ENCODE peak calls at places on chromosomes 16 and 17, in five cellular contexts. M is tibial nerve, B is uterus, Z is keratinocyte, H is thyroid gland. T is an unnamed sample.

GRCh38 chr16:76577003-76577402 is 299.8 kb downstream of the CNTNAP4 start:
- DNase-seq in M (no peak), B (no peak), Z (no peak), H (no peak), T (no peak)

GRCh38 chr16:81752225-81752875 is 26.7 kb upstream of the PLCG2 start:
- DNase-seq in M (no peak), B (no peak), Z (no peak), H (no peak), T (no peak)

GRCh38 chr17:80949451-80950421 is 41.9 kb upstream of the CHMP6 start:
- DNase-seq in M (no peak), B (peak; percentile 16), Z (no peak), H (no peak), T (no peak)

GRCh38 chr17:67069591-67070136 is 25.3 kb downstream of the CACNG1 start:
- DNase-seq in M (no peak), B (no peak), Z (no peak), H (no peak), T (no peak)

GRCh38 chr17:5610956-5611355 is 26.6 kb upstream of the NLRP1 start:
- DNase-seq in M (no peak), B (no peak), Z (no peak), H (no peak), T (no peak)

GRCh38 chr16:88857728-88858339 is 907 bp downstream of the TRAPPC2L start:
- DNase-seq in M (peak; percentile 30), B (peak; percentile 67), Z (peak; percentile 17), H (peak; percentile 69), T (peak; percentile 16)

GRCh38 chr17:4538236-4539002 is 16.8 kb downstream of the MYBBP1A start:
- DNase-seq in M (no peak), B (no peak), Z (no peak), H (no peak), T (no peak)

GRCh38 chr16:73126453-73126853 is 78.5 kb upstream of the ZFHX3 start:
- DNase-seq in M (no peak), B (peak; percentile 68), Z (no peak), H (no peak), T (peak; percentile 47)

GRCh38 chr17:7676533-7676932 is 10.8 kb downstream of the TP53 start:
- DNase-seq in M (no peak), B (no peak), Z (no peak), H (no peak), T (no peak)

GRCh38 chr16:27718136-27718766 is 168.3 kb downstream of the KATNIP start:
- DNase-seq in M (no peak), B (no peak), Z (no peak), H (no peak), T (no peak)

GRCh38 chr16:3129137-3130131 is 5.4 kb upstream of the ZNF213 start:
- DNase-seq in M (peak; percentile 35), B (peak; percentile 62), Z (no peak), H (peak; percentile 74), T (no peak)

GRCh38 chr16:84947996-84948854 is 63.1 kb downstream of the ZDHHC7 start:
- DNase-seq in M (no peak), B (no peak), Z (no peak), H (no peak), T (no peak)

GRCh38 chr17:48429638-48430586 is at the start of gene SKAP1:
- DNase-seq in M (no peak), B (no peak), Z (no peak), H (peak; percentile 3), T (no peak)

GRCh38 chr16:11621920-11622651 is 35.4 kb upstream of the LITAF start:
- DNase-seq in M (no peak), B (no peak), Z (no peak), H (no peak), T (no peak)

GRCh38 chr17:78952706-78953105 is 27.0 kb downstream of the LGALS3BP start:
- DNase-seq in M (no peak), B (no peak), Z (no peak), H (no peak), T (no peak)

GRCh38 chr16:24850289-24850931 is 4.6 kb downstream of the SLC5A11 start:
- DNase-seq in M (no peak), B (no peak), Z (no peak), H (no peak), T (no peak)

GRCh38 chr16:89096768-89097527 is 3.3 kb downstream of the ACSF3 start:
- DNase-seq in M (no peak), B (no peak), Z (no peak), H (no peak), T (no peak)

GRCh38 chr17:81513669-81514484 is 1.3 kb upstream of the ACTG1 start:
- DNase-seq in M (peak; percentile 47), B (peak; percentile 69), Z (no peak), H (peak; percentile 82), T (no peak)

GRCh38 chr16:71339481-71340171 is 18.9 kb upstream of the CALB2 start:
- DNase-seq in M (no peak), B (no peak), Z (peak; percentile 88), H (no peak), T (no peak)

GRCh38 chr16:72884037-72884436 is 163.9 kb downstream of the ZFHX3 start:
- DNase-seq in M (no peak), B (no peak), Z (no peak), H (no peak), T (no peak)

GRCh38 chr16:86051376-86052114 is 152.6 kb downstream of the IRF8 start:
- DNase-seq in M (no peak), B (no peak), Z (no peak), H (no peak), T (no peak)

GRCh38 chr17:39706921-39707337 is 7.1 kb downstream of the ERBB2 start:
- DNase-seq in M (no peak), B (no peak), Z (no peak), H (peak; percentile 75), T (no peak)

GRCh38 chr16:2756288-2757015 is 4.0 kb downstream of the SRRM2 start:
- DNase-seq in M (no peak), B (no peak), Z (no peak), H (no peak), T (no peak)

GRCh38 chr16:56981729-56982271 is 7.6 kb upstream of the NLRC5 start:
- DNase-seq in M (no peak), B (no peak), Z (no peak), H (no peak), T (no peak)

GRCh38 chr16:26672206-26672605 is 394.5 kb upstream of the C16orf82 start:
- DNase-seq in M (no peak), B (no peak), Z (no peak), H (no peak), T (no peak)

GRCh38 chr16:69593756-69594155 is 28.0 kb downstream of the NFAT5 start:
- DNase-seq in M (no peak), B (no peak), Z (no peak), H (no peak), T (no peak)

GRCh38 chr16:9007177-9007794 is 43.6 kb upstream of the USP7 start:
- DNase-seq in M (no peak), B (no peak), Z (no peak), H (no peak), T (no peak)

GRCh38 chr16:17334096-17334495 is 136.7 kb downstream of the XYLT1 start:
- DNase-seq in M (no peak), B (no peak), Z (no peak), H (peak; percentile 57), T (no peak)

GRCh38 chr17:58520843-58521430 is 6.5 kb upstream of the MTMR4 start:
- DNase-seq in M (no peak), B (no peak), Z (no peak), H (no peak), T (no peak)

GRCh38 chr16:87132361-87133014 is 184.7 kb downstream of the C16orf95 start:
- DNase-seq in M (peak; percentile 75), B (no peak), Z (no peak), H (no peak), T (no peak)

GRCh38 chr16:74462361-74462760 is 41.1 kb upstream of the CLEC18B start:
- DNase-seq in M (no peak), B (no peak), Z (peak; percentile 50), H (no peak), T (no peak)

GRCh38 chr16:51813609-51814008 is 662.5 kb upstream of the SALL1 start:
- DNase-seq in M (no peak), B (no peak), Z (no peak), H (no peak), T (no peak)
- TF ChIP-seq CTCF in M (no peak), B (no peak), Z (no peak), H (no peak), T (peak; percentile 32)

DNA sequence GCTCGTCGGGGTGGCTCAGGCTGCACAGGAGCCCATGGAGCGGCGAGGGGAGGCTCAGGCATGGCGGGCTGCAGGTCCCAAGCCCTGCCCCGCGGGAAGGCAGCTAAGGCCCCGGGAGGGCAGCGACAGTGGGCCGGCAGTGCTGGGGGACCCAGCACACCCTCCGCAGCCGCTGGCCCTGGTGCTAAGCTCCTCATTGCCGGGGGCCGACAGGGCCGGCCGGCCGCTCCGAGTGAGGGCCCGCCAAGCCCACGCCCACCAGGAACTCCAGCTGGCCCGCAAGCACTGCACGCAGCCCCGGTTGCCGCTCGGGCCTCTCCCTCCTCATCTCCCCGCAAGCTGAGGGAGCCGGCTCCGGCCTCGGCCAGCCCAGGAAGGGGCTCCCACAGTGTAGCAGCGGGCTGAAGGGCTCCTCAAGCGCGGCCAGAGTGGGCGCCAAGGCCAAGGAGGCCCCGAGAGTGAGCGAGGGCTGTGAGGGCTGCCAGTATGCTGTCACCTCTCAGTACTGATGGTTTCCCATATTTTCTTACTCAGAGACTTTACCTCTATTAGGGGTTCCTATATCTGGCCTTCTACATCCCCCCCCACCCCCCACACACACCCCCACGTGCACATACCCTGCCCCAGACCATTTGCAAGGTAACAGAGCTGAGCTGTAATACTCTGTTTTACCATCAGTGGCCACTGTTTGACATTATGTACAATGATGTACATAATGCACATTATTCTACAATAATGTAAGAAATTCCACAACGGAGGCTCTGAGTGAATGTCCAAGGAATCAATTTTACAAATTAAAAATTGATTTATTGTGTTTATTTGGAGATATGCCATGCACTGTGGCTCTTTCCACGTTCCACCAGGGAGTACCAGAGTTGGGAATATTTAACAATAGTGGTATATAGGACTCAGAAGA is 3.7 kb upstream of the VAT1L start:
- DNase-seq in M (no peak), B (no peak), Z (no peak), H (no peak), T (no peak)
- TF ChIP-seq CTCF in M (no peak), B (no peak), Z (no peak), H (no peak), T (peak; percentile 15)

DNA sequence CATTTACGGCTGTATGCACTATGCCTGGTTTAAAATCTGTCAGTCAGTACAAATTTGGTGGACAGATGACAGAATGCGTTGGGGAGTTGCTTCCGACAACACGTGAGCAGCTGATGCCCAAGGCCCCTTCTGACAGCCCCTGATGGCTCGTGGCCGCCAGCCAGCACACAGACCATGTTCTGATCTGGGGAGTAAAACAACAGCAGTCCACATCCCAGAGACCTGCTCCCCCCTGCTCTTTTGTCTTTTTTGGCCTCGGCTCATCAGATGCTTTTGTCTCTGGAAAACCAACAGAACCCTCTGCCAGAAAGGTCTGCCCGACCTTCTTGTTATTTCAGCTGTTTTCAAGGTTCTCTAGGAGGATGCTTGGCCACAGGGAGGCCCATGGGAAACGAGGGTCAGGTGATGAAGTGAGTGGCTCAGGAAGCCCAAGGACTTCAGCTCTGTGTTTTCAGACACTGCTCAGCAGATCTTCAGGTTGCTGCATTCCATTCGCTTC is 10.8 kb downstream of the ARSG start:
- DNase-seq in M (peak; percentile 45), B (no peak), Z (no peak), H (peak; percentile 83), T (no peak)
- TF ChIP-seq CTCF in M (no peak), B (no peak), Z (no peak), H (no peak), T (no peak)

DNA sequence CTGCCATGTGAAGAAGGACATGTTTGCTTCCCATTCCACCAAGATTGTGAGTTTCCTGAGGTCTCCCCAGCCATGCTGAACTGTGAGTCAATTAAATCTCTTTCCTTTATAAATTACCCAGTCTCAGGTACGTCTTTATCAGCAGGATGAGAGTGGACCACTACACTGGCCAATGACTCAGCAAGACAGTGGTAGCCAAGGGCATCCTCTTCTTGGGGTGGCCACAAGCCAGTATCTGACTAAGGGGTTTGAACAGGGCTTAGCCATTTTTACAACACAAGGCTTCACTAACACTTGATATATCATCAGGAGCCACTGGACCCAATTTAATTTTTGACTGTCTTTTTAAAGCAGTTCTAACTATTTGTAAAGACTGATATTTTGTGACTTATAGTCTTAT is 21.1 kb upstream of the KRT24 start:
- DNase-seq in M (no peak), B (no peak), Z (no peak), H (no peak), T (no peak)
- TF ChIP-seq CTCF in M (no peak), B (no peak), Z (no peak), H (no peak), T (no peak)

T was measured in epithelial cell of proximal tubule.